ENCODE peak calls at places on chromosomes 13 and 19, in four cellular contexts. M is T-helper 9 cell; L is coronary artery; H is naive thymus-derived CD8-positive, alpha-beta T cell. A is an unnamed sample.

GRCh38 chr13:112346173-112346898 is 29.8 kb upstream of the SPACA7 start:
- DNase-seq in M (no peak), L (no peak), H (no peak), A (no peak)

GRCh38 chr13:83298636-83299035 is 583.6 kb downstream of the SLITRK1 start:
- DNase-seq in M (no peak), L (no peak), H (no peak), A (no peak)

GRCh38 chr19:51721905-51722304 is 1.9 kb downstream of the HAS1 start:
- DNase-seq in M (no peak), L (no peak), H (no peak), A (no peak)

GRCh38 chr19:10551698-10552301 is 8.1 kb downstream of the ATG4D start:
- DNase-seq in M (no peak), L (no peak), H (peak; percentile 24), A (no peak)

GRCh38 chr13:20394506-20394905 is 131.2 kb downstream of the CRYL1 start:
- DNase-seq in M (no peak), L (peak; percentile 50), H (no peak), A (no peak)

GRCh38 chr13:26591672-26592071 is 34.2 kb downstream of the WASF3 start:
- DNase-seq in M (no peak), L (no peak), H (no peak), A (no peak)

GRCh38 chr19:38740932-38741331 is 3.3 kb downstream of the CAPN12 start:
- DNase-seq in M (no peak), L (no peak), H (no peak), A (no peak)

GRCh38 chr19:29612801-29613595 is 6.9 kb downstream of the POP4 start:
- DNase-seq in M (no peak), L (no peak), H (no peak), A (no peak)

GRCh38 chr13:99386495-99386894 is 79.3 kb upstream of the GPR183 start:
- DNase-seq in M (no peak), L (peak; percentile 49), H (no peak), A (no peak)

GRCh38 chr19:4068058-4068966 is 1.6 kb upstream of the ZBTB7A start:
- DNase-seq in M (no peak), L (no peak), H (no peak), A (no peak)

GRCh38 chr19:1645299-1645698 is 7.1 kb downstream of the TCF3 start:
- DNase-seq in M (no peak), L (no peak), H (no peak), A (no peak)

GRCh38 chr13:40672310-40673060 is 6.0 kb upstream of the FOXO1 start:
- DNase-seq in M (no peak), L (no peak), H (no peak), A (peak; percentile 55)

A was measured in astrocyte of the cerebellum.